ENCODE peak calls at places on chromosomes 2 and 18, in four cellular contexts. O is fibroblast of lung, E is DND-41, S is BJ. K is an unnamed sample.
A peak's percentile ranks its signal among the peaks of the same experiment; 100 is the strongest.

GRCh38 chr2:186992597-186992996 is 143.6 kb upstream of the ZSWIM2 start:
- DNase-seq in O (no peak), E (no peak), S (no peak), K (no peak)

GRCh38 chr2:239443666-239444567 is 43.1 kb upstream of the HDAC4 start:
- DNase-seq in O (peak; percentile 73), E (no peak), S (no peak), K (peak; percentile 95)

GRCh38 chr18:11408555-11408954 is 200.8 kb upstream of the SLC35G4 start:
- DNase-seq in O (no peak), E (no peak), S (no peak), K (no peak)

GRCh38 chr2:176096243-176096985 is 3.2 kb upstream of the HOXD12 start:
- DNase-seq in O (no peak), E (peak; percentile 71), S (no peak), K (peak; percentile 56)

GRCh38 chr18:944440-944839 is 39.8 kb downstream of the ADCYAP1 start:
- DNase-seq in O (peak; percentile 96), E (no peak), S (peak; percentile 13), K (peak; percentile 73)

GRCh38 chr2:240451791-240452470 is 16.5 kb downstream of the GPC1 start:
- DNase-seq in O (no peak), E (no peak), S (no peak), K (no peak)

GRCh38 chr2:81327916-81328315 is 1023.4 kb upstream of the LRRTM1 start:
- DNase-seq in O (no peak), E (no peak), S (no peak), K (no peak)

GRCh38 chr2:105708697-105709096 is 36.0 kb upstream of the NCK2 start:
- DNase-seq in O (no peak), E (no peak), S (no peak), K (no peak)

GRCh38 chr2:144630459-144631215 is 110.7 kb upstream of the ZEB2 start:
- DNase-seq in O (no peak), E (no peak), S (no peak), K (no peak)

GRCh38 chr2:205675861-205676516 is 6.3 kb upstream of the NRP2 start:
- DNase-seq in O (peak; percentile 64), E (no peak), S (no peak), K (peak; percentile 74)

GRCh38 chr2:202871161-202872141 is at the start of gene ICA1L:
- DNase-seq in O (peak; percentile 62), E (peak; percentile 64), S (peak; percentile 20), K (peak; percentile 55)

GRCh38 chr18:189254-189653 is 30.9 kb downstream of the USP14 start:
- DNase-seq in O (no peak), E (no peak), S (no peak), K (no peak)

GRCh38 chr2:154193246-154193645 is 321.5 kb downstream of the GALNT13 start:
- DNase-seq in O (no peak), E (no peak), S (no peak), K (no peak)

GRCh38 chr2:102063360-102063947 is 71.7 kb downstream of the IL1R2 start:
- DNase-seq in O (peak; percentile 85), E (no peak), S (no peak), K (peak; percentile 22)

GRCh38 chr18:62277045-62277444 is 48.1 kb upstream of the TNFRSF11A start:
- DNase-seq in O (no peak), E (no peak), S (no peak), K (no peak)

GRCh38 chr2:63735931-63736820 is 105.5 kb upstream of the UGP2 start:
- DNase-seq in O (peak; percentile 70), E (no peak), S (peak; percentile 37), K (no peak)

GRCh38 chr18:70288171-70288850 is 534 bp upstream of the SOCS6 start:
- DNase-seq in O (peak; percentile 48), E (no peak), S (no peak), K (peak; percentile 30)

GRCh38 chr18:13539050-13539449 is 187.3 kb downstream of the FAM210A start:
- DNase-seq in O (no peak), E (peak; percentile 30), S (no peak), K (no peak)

GRCh38 chr18:76821875-76822509 is 365 bp upstream of the ZNF236 start:
- DNase-seq in O (peak; percentile 46), E (peak; percentile 67), S (no peak), K (peak; percentile 55)

GRCh38 chr18:26468931-26469340 is 79.4 kb downstream of the KCTD1 start:
- DNase-seq in O (no peak), E (peak; percentile 55), S (no peak), K (peak; percentile 39)

GRCh38 chr2:189210250-189211075 is 30.9 kb upstream of the COL5A2 start:
- DNase-seq in O (peak; percentile 97), E (no peak), S (peak; percentile 94), K (peak; percentile 81)

GRCh38 chr18:41391616-41392610 is 563.1 kb upstream of the PIK3C3 start:
- DNase-seq in O (peak; percentile 73), E (no peak), S (no peak), K (peak; percentile 73)

GRCh38 chr2:110713508-110714362 is 18.6 kb upstream of the ACOXL start:
- DNase-seq in O (no peak), E (no peak), S (no peak), K (no peak)

GRCh38 chr18:79787527-79788095 is 10.1 kb upstream of the KCNG2 start:
- DNase-seq in O (no peak), E (no peak), S (no peak), K (no peak)

GRCh38 chr2:48482774-48483173 is 47.2 kb upstream of the STON1 start:
- DNase-seq in O (peak; percentile 39), E (no peak), S (no peak), K (peak; percentile 63)

GRCh38 chr2:219073413-219074129 is 12.8 kb upstream of the IHH start:
- DNase-seq in O (peak; percentile 44), E (peak; percentile 20), S (no peak), K (peak; percentile 57)

GRCh38 chr2:237222178-237222577 is 136.5 kb downstream of the COPS8 start:
- DNase-seq in O (peak; percentile 98), E (no peak), S (peak; percentile 92), K (no peak)

GRCh38 chr18:75462178-75462832 is 34.8 kb upstream of the SMIM21 start:
- DNase-seq in O (no peak), E (no peak), S (no peak), K (no peak)

GRCh38 chr2:144460981-144461766 is 58.7 kb downstream of the ZEB2 start:
- DNase-seq in O (peak; percentile 95), E (no peak), S (no peak), K (no peak)

GRCh38 chr2:128178650-128179460 is 87.9 kb downstream of the UGGT1 start:
- DNase-seq in O (peak; percentile 69), E (peak; percentile 52), S (no peak), K (peak; percentile 68)

GRCh38 chr2:159272166-159272565 is 14.3 kb downstream of the WDSUB1 start:
- DNase-seq in O (peak; percentile 8), E (no peak), S (no peak), K (no peak)

GRCh38 chr2:230762317-230762896 is 49.8 kb downstream of the CAB39 start:
- DNase-seq in O (no peak), E (peak; percentile 28), S (no peak), K (peak; percentile 65)

GRCh38 chr2:55014962-55015939 is 35.0 kb downstream of the RTN4 start:
- DNase-seq in O (peak; percentile 70), E (peak; percentile 47), S (peak; percentile 21), K (peak; percentile 82)
- TF ChIP-seq CTCF in O (peak; percentile 59), E (peak; percentile 74), S (peak; percentile 57), K (peak; percentile 56)

GRCh38 chr2:95165371-95166064 is at the start of gene ZNF2:
- DNase-seq in O (peak; percentile 97), E (peak; percentile 97), S (peak; percentile 88), K (peak; percentile 99)
- TF ChIP-seq CTCF in O (peak; percentile 3), E (no peak), S (peak; percentile 20), K (no peak)

GRCh38 chr18:36662000-36662399 is 166.8 kb downstream of the TPGS2 start:
- DNase-seq in O (no peak), E (no peak), S (no peak), K (peak; percentile 31)
- TF ChIP-seq CTCF in O (peak; percentile 1), E (peak; percentile 47), S (peak; percentile 41), K (no peak)

GRCh38 chr2:121688820-121689219 is 39.6 kb upstream of the CLASP1 start:
- DNase-seq in O (no peak), E (no peak), S (no peak), K (no peak)

GRCh38 chr2:121694398-121695178 is 42.1 kb downstream of the NIFK start:
- DNase-seq in O (peak; percentile 86), E (no peak), S (no peak), K (peak; percentile 48)

GRCh38 chr2:121686218-121686617 is 37.0 kb upstream of the CLASP1 start:
- DNase-seq in O (no peak), E (no peak), S (no peak), K (no peak)

GRCh38 chr2:121690095-121690494 is 40.8 kb upstream of the CLASP1 start:
- DNase-seq in O (no peak), E (no peak), S (no peak), K (no peak)

GRCh38 chr2:121689356-121689755 is 40.1 kb upstream of the CLASP1 start:
- DNase-seq in O (peak; percentile 46), E (no peak), S (no peak), K (peak; percentile 49)
- TF ChIP-seq CTCF in O (peak; percentile 60), E (peak; percentile 21), S (peak; percentile 50), K (no peak)

K was measured in MCF 10A.